ENCODE peak calls at places on chromosomes 16 and 17, in four cellular contexts. G is endothelial cell of umbilical vein, I is IMR-90, Q is K562. N is an unnamed sample. For H3K9me1, the result is how much of the 10 kb centered on the place peaks cover.

GRCh38 chr17:34637041-34637547 is 57.7 kb downstream of the TMEM132E start:
- DNase-seq in G (no peak), I (no peak), Q (no peak), N (no peak)

GRCh38 chr16:80804451-80805383 is at the start of gene CDYL2:
- DNase-seq in G (no peak), I (peak), Q (peak), N (no peak)

GRCh38 chr17:83144421-83145357 is 65.3 kb downstream of the METRNL start:
- DNase-seq in G (no peak), I (peak), Q (no peak), N (no peak)

GRCh38 chr16:74667215-74667765 is 613 bp upstream of the RFWD3 start:
- DNase-seq in G (peak), I (peak), Q (peak), N (no peak)

GRCh38 chr17:75751676-75752404 is 13.2 kb downstream of the GALK1 start:
- DNase-seq in G (no peak), I (no peak), Q (no peak), N (no peak)

GRCh38 chr17:78484300-78485159 is 92.7 kb downstream of the DNAH17 start:
- DNase-seq in G (peak), I (no peak), Q (peak), N (no peak)

GRCh38 chr16:12298285-12298684 is 321.8 kb downstream of the SNX29 start:
- DNase-seq in G (no peak), I (no peak), Q (no peak), N (no peak)

GRCh38 chr17:59761385-59762021 is 54.0 kb downstream of the VMP1 start:
- DNase-seq in G (peak), I (peak), Q (no peak), N (no peak)

GRCh38 chr16:35011-35775 is 18.2 kb downstream of the POLR3K start:
- DNase-seq in G (no peak), I (no peak), Q (no peak), N (no peak)

GRCh38 chr17:57038486-57038885 is 46.6 kb upstream of the AKAP1 start:
- DNase-seq in G (no peak), I (no peak), Q (no peak), N (no peak)

GRCh38 chr16:11407047-11407982 is 62.1 kb downstream of the RMI2 start:
- DNase-seq in G (peak), I (peak), Q (peak), N (peak)

GRCh38 chr17:57566724-57567123 is 178.4 kb downstream of the CCDC182 start:
- DNase-seq in G (no peak), I (no peak), Q (no peak), N (no peak)

GRCh38 chr17:31495049-31495885 is 103.8 kb downstream of the RAB11FIP4 start:
- DNase-seq in G (no peak), I (no peak), Q (no peak), N (no peak)

DNA sequence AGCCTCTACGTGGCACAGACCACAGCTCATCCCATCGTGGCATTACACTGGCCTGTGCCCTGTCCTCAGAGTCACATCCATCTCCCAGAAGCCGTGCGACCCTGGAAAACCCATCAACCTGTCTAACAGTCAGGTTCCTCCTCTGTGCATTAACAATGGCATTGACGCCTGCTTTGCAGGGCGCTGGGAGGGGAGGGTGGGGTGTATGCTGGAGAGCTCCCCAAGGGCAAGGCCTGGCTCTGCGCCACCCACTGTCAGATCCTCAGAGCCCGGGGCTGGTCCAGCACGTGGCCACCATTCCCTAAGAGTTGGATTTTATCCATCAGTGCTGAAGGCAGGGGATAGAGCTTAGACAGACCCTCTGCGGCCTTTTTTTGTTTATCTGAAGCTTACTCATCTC is 28.8 kb downstream of the NOS2 start:
- DNase-seq in G (no peak), I (no peak), Q (no peak), N (no peak)
- H3K9me1 ChIP-seq in G (under half), I (under half), Q (under half), N (under half)

DNA sequence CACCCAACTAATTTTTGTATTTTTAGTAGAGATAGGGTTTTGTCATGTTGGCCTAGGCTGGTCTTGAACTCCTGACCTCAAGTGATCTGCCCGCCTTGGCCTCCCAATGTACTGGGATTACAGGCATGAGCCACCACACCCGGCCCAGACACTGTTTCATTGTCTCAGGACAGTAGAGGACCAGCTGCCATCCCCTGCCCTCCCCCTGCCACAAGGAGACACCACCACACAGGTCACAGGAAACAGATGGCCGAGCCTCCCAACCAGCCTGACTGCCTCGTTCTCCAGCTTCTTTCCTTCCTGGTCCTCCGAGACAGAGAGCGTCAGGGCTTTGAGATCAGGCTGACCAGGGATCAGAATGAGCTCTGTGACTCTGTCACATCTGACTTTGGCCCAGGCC is 20.8 kb upstream of the RNPS1 start:
- DNase-seq in G (no peak), I (no peak), Q (no peak), N (no peak)
- TF ChIP-seq CTCF in G (no peak), I (no peak), Q (no peak), N (no peak)

GRCh38 chr17:73944366-73944765 is 259.1 kb upstream of the RPL38 start:
- DNase-seq in G (no peak), I (no peak), Q (no peak), N (no peak)
- H3K9me1 ChIP-seq in G (under half), I (under half), Q (under half), N (under half)

GRCh38 chr16:1781758-1782407 is 488 bp downstream of the SPSB3 start:
- DNase-seq in G (peak), I (peak), Q (no peak), N (no peak)
- TF ChIP-seq CTCF in G (no peak), I (peak), Q (no peak), N (peak)

GRCh38 chr17:64262125-64262421 is 987 bp downstream of the TEX2 start:
- DNase-seq in G (no peak), I (no peak), Q (no peak), N (no peak)

GRCh38 chr17:64262422-64263260 is at the start of gene TEX2:
- DNase-seq in G (peak), I (no peak), Q (peak), N (no peak)

GRCh38 chr17:64261422-64262124 is 1.5 kb downstream of the TEX2 start:
- DNase-seq in G (no peak), I (no peak), Q (peak), N (no peak)

GRCh38 chr17:64259436-64259835 is 3.6 kb downstream of the TEX2 start:
- DNase-seq in G (no peak), I (no peak), Q (no peak), N (no peak)

DNA sequence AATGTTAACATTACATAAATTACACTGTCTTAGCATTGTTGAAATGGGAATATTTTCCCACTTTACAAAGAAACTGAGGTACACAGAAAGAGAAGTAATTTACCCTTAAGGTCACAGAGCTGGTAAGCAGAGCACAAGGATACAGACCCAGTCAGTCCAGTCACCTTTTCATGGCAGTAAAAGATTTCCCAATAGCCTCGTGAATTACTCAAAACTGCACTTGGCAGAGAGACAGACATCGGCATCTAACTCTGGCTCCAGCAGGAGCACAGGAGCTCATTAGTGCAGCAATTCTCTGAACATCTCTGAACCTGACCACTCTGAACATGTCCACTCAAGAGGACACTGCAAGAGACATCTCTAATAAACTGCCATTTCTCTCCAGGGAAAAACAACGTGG is 3.1 kb downstream of the TEX2 start:
- DNase-seq in G (no peak), I (peak), Q (no peak), N (no peak)
- H3K9me1 ChIP-seq in G (under half), I (under half), Q (under half), N (under half)

GRCh38 chr17:4533522-4534502 is 21.4 kb downstream of the MYBBP1A start:
- DNase-seq in G (peak), I (no peak), Q (no peak), N (no peak)

GRCh38 chr17:4535667-4536258 is 19.4 kb downstream of the MYBBP1A start:
- DNase-seq in G (no peak), I (no peak), Q (no peak), N (no peak)

GRCh38 chr17:4534515-4534914 is 20.7 kb downstream of the MYBBP1A start:
- DNase-seq in G (no peak), I (no peak), Q (no peak), N (no peak)

GRCh38 chr17:4536259-4536741 is 18.9 kb downstream of the MYBBP1A start:
- DNase-seq in G (no peak), I (no peak), Q (peak), N (no peak)

GRCh38 chr17:4534928-4535666 is 20.1 kb downstream of the MYBBP1A start:
- DNase-seq in G (no peak), I (no peak), Q (no peak), N (no peak)
- TF ChIP-seq CTCF in G (no peak), I (no peak), Q (no peak), N (no peak)

GRCh38 chr17:3385869-3386816 is at the start of gene OR3A2:
- DNase-seq in G (no peak), I (no peak), Q (no peak), N (no peak)

GRCh38 chr17:3378321-3378720 is 7.8 kb downstream of the OR3A2 start:
- DNase-seq in G (no peak), I (no peak), Q (no peak), N (no peak)

GRCh38 chr17:3381957-3382356 is 4.2 kb downstream of the OR3A2 start:
- DNase-seq in G (no peak), I (no peak), Q (no peak), N (no peak)
- H3K9me1 ChIP-seq in G (under half), I (under half), Q (under half), N (under half)

GRCh38 chr17:29949708-29950107 is 8.3 kb downstream of the EFCAB5 start:
- DNase-seq in G (no peak), I (no peak), Q (no peak), N (no peak)

GRCh38 chr17:29959658-29960337 is 18.4 kb downstream of the EFCAB5 start:
- DNase-seq in G (no peak), I (peak), Q (no peak), N (no peak)

GRCh38 chr17:29958947-29959657 is 17.7 kb downstream of the EFCAB5 start:
- DNase-seq in G (no peak), I (peak), Q (no peak), N (peak)

GRCh38 chr17:29956225-29956624 is 14.8 kb downstream of the EFCAB5 start:
- DNase-seq in G (no peak), I (no peak), Q (no peak), N (no peak)

GRCh38 chr17:29954405-29954804 is 13.0 kb downstream of the EFCAB5 start:
- DNase-seq in G (no peak), I (no peak), Q (no peak), N (no peak)
- TF ChIP-seq CTCF in G (no peak), I (no peak), Q (peak), N (no peak)

N was measured in keratinocyte.